ENCODE peak calls at places on chromosomes 2 and 18, in four cellular contexts. M, P, A and G are unnamed samples.

GRCh38 chr2:26317377-26318105 is 28.4 kb upstream of the SELENOI start:
- DNase-seq in A (no peak), P (no peak), M (no peak), G (no peak)

GRCh38 chr2:203548887-203549286 is 13.8 kb upstream of the RAPH1 start:
- DNase-seq in P (no peak), A (no peak), M (no peak), G (no peak)

GRCh38 chr2:215358312-215358845 is 46.5 kb downstream of the ATIC start:
- DNase-seq in A (no peak), M (no peak), P (no peak), G (no peak)

GRCh38 chr2:232492236-232492848 is 4.7 kb upstream of the ECEL1 start:
- DNase-seq in M (no peak), P (no peak), A (no peak), G (no peak)

GRCh38 chr2:178452870-178453269 is 1.7 kb downstream of the PJVK start:
- DNase-seq in M (no peak), P (no peak), A (no peak), G (no peak)

GRCh38 chr2:30625600-30626208 is 178.7 kb downstream of the LCLAT1 start:
- DNase-seq in M (no peak), A (no peak), P (no peak), G (no peak)

GRCh38 chr2:238854246-238854645 is 6.4 kb downstream of the TWIST2 start:
- DNase-seq in P (no peak), A (no peak), M (no peak), G (no peak)

GRCh38 chr18:58670561-58671121 is 624 bp upstream of the MALT1 start:
- DNase-seq in A (peak; percentile 27), M (peak; percentile 45), P (no peak), G (peak; percentile 32)

GRCh38 chr2:168432565-168433186 is 23.4 kb upstream of the CERS6 start:
- DNase-seq in A (no peak), P (peak; percentile 65), M (no peak), G (no peak)

GRCh38 chr2:207513577-207514257 is 16.0 kb upstream of the CREB1 start:
- DNase-seq in P (no peak), M (no peak), A (no peak), G (peak; percentile 87)

GRCh38 chr2:151053661-151053990 is 208.0 kb downstream of the RBM43 start:
- DNase-seq in M (no peak), A (no peak), P (no peak), G (no peak)

GRCh38 chr2:139000087-139000486 is 219.9 kb upstream of the NXPH2 start:
- DNase-seq in P (no peak), A (peak; percentile 2), M (no peak), G (no peak)

GRCh38 chr18:35245719-35246317 is 5.0 kb downstream of the ZNF397 start:
- DNase-seq in M (no peak), P (no peak), A (no peak), G (no peak)

GRCh38 chr2:11598228-11598731 is 64.4 kb downstream of the GREB1 start:
- DNase-seq in M (no peak), A (no peak), P (no peak), G (no peak)

GRCh38 chr2:158482594-158482993 is 25.8 kb downstream of the PKP4 start:
- DNase-seq in P (no peak), A (no peak), M (no peak), G (no peak)

GRCh38 chr2:10659898-10660568 is 29.7 kb downstream of the NOL10 start:
- DNase-seq in A (peak; percentile 70), M (no peak), P (no peak), G (no peak)

GRCh38 chr2:105521176-105521575 is 122.3 kb upstream of the FHL2 start:
- DNase-seq in P (no peak), M (no peak), A (peak; percentile 46), G (peak; percentile 42)

DNA sequence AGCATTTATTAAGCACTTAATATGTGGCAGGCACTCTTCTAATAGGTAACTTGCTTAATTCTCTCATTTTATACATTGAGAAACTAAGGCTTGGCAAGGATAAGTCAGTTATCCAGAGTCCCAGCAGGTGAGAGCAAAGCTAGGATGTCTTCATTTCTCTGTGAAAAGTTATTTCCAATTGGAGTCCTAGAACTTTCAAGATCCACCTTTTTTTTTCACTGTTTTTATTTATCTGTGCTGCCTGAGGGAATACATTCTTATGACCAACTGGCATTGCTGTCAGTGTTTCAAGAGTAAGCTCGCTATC is 56.2 kb upstream of the ETAA1 start:
- DNase-seq in P (no peak), A (no peak), M (no peak), G (no peak)
- TF ChIP-seq CTCF in P (no peak), A (no peak), M (no peak), G (no peak)

GRCh38 chr2:165109915-165110314 is 93.9 kb downstream of the SCN3A start:
- DNase-seq in A (no peak), P (no peak), M (no peak), G (no peak)
- TF ChIP-seq POLR2AphosphoS5 in A (no peak), P (no peak), M (no peak), G (no peak)

GRCh38 chr2:211879323-211879722 is 659.3 kb downstream of the ERBB4 start:
- DNase-seq in M (no peak), A (peak; percentile 10), P (no peak), G (no peak)
- TF ChIP-seq CTCF in M (no peak), A (peak; percentile 58), P (no peak), G (peak; percentile 7)

DNA sequence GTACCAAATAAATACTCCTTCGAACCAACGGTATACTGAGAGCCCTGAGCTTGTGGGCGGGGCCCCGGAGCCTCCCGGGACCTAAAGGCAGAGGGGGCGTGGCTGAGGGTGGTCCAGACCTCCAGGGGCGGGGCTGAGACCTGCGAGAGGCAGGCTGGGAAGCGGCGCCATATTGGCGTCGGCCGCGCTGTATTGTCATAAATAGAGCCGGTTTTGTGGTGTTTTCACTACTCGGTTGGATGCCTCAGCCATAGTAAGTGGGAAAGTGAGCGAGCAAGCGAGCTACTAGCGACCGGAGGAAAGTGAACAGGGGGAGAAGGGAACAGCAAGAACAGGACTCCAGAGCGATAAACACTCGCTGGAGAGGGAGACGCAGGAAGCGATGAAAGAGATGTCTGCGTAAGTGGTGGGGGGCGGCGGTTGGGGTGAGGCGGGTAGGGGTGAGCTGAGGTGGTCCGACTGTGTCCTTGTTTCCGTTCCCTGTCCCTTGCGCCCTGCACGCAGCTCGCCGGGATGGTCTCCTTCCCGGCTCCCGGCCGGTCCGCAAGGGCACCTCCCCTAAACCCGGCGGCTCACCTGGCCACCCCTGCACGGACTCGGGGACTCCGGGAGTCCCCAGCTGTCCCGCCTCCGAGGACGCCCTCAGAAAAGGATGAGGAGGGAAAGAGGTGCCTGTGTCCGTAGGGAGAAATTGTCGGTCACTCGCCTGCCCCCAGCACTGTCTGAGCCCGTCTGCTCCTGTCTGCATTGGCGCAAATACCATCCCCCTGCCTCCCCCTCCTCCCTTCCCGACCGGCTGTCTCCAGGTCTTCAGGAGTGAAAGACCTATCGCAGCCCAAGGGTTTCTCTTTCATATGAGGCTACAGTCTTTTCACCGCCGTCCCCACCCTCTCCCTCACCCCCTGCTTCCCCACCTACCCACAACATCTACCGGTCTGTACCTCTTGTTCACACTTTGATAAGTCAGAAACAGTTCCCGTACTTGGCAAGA is at the start of gene PAPOLG:
- DNase-seq in M (peak; percentile 73), P (peak; percentile 61), A (peak; percentile 96), G (peak; percentile 70)
- TF ChIP-seq POLR2AphosphoS5 in M (peak; percentile 89), P (peak; percentile 93), A (peak; percentile 97), G (peak; percentile 93)

DNA sequence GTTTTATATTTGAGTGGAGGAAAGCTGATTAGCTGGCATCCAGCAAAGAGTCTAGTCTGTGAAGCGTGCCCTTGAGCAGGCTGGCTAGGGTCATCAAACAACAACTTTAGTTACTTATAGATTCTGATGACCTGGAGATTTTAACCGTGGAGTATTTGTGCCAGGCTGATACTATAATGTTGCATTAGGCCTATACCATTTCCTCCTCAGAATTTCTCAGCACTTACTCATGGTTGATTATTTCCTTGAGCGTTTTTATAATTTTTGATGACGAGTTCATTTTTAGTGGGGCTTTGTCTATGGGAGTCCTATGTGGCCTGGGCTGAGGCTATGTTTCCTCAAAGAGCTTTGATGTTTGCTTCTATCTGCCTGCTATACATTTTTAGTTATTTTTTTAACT is 6.4 kb upstream of the MCFD2 start:
- DNase-seq in P (no peak), M (no peak), A (no peak), G (no peak)
- TF ChIP-seq CTCF in P (no peak), M (no peak), A (no peak), G (no peak)

GRCh38 chr18:70373062-70373519 is 84.2 kb downstream of the SOCS6 start:
- DNase-seq in P (no peak), A (no peak), M (no peak), G (peak; percentile 52)
- TF ChIP-seq POLR2AphosphoS5 in P (no peak), A (no peak), M (no peak), G (no peak)